ENCODE peak calls at places on chromosomes 12 and 14, in four cellular contexts. D, G, O and F are unnamed samples.

GRCh38 chr12:8951744-8952143 is 2.3 kb upstream of the M6PR start:
- DNase-seq in O (no peak), G (no peak), D (no peak), F (no peak)

GRCh38 chr12:75964150-75964549 is 67.4 kb downstream of the PHLDA1 start:
- DNase-seq in O (no peak), D (no peak), G (no peak), F (no peak)

GRCh38 chr12:78759387-78759786 is 105.2 kb upstream of the SYT1 start:
- DNase-seq in G (no peak), O (no peak), D (no peak), F (no peak)

GRCh38 chr14:69316449-69317391 is 56.8 kb downstream of the GALNT16 start:
- DNase-seq in O (no peak), G (no peak), D (no peak), F (no peak)

GRCh38 chr14:30389134-30389900 is 169.6 kb upstream of the G2E3 start:
- DNase-seq in G (no peak), D (no peak), O (no peak), F (no peak)

GRCh38 chr12:114656906-114657596 is 26.9 kb downstream of the TBX3 start:
- DNase-seq in D (no peak), G (no peak), O (no peak), F (no peak)

GRCh38 chr14:61547186-61548121 is 147.9 kb upstream of the HIF1A start:
- DNase-seq in G (no peak), O (no peak), D (no peak), F (no peak)

GRCh38 chr12:53063708-53064612 is 14.1 kb downstream of the TNS2 start:
- DNase-seq in O (no peak), G (no peak), D (no peak), F (no peak)

GRCh38 chr14:69149461-69150244 is 3.3 kb downstream of the DCAF5 start:
- DNase-seq in D (no peak), G (no peak), O (no peak), F (no peak)

GRCh38 chr12:23887055-23887835 is 62.2 kb downstream of the SOX5 start:
- DNase-seq in O (no peak), D (no peak), G (no peak), F (no peak)

GRCh38 chr12:106717671-106718070 is 56.8 kb upstream of the RIC8B start:
- DNase-seq in O (no peak), G (no peak), D (no peak), F (no peak)

GRCh38 chr14:95413289-95414215 is 93.8 kb upstream of the CLMN start:
- DNase-seq in D (no peak), O (no peak), G (peak), F (no peak)

GRCh38 chr12:89451876-89452275 is 72.7 kb downstream of the GALNT4 start:
- DNase-seq in G (peak), D (no peak), O (no peak), F (no peak)

GRCh38 chr12:76158518-76159321 is 74.2 kb upstream of the NAP1L1 start:
- DNase-seq in D (peak), O (peak), G (peak), F (peak)

GRCh38 chr12:53483225-53483978 is 15.9 kb downstream of the MAP3K12 start:
- DNase-seq in D (no peak), G (no peak), O (no peak), F (no peak)

GRCh38 chr14:64444984-64445845 is 20.1 kb upstream of the AKAP5 start:
- DNase-seq in O (no peak), D (no peak), G (peak), F (no peak)

GRCh38 chr14:104934380-104934733 is 9.7 kb downstream of the PLD4 start:
- DNase-seq in G (no peak), O (no peak), D (no peak), F (no peak)

GRCh38 chr14:69901113-69901951 is 22.1 kb downstream of the SMOC1 start:
- DNase-seq in O (no peak), G (no peak), D (no peak), F (no peak)

GRCh38 chr14:93533864-93534263 is 103.1 kb downstream of the UNC79 start:
- DNase-seq in O (no peak), G (no peak), D (no peak), F (no peak)

GRCh38 chr12:104643921-104644669 is 187.3 kb downstream of the CHST11 start:
- DNase-seq in D (no peak), G (no peak), O (no peak), F (no peak)